ENCODE peak calls at places on chromosomes 3 and 15, in six cellular contexts. L, X, T, B, W and P are unnamed samples.

GRCh38 chr3:52085883-52086282 is 29.5 kb upstream of the DUSP7 start:
- DNase-seq in L (no peak), X (no peak), T (no peak), B (no peak), W (no peak), P (no peak)

GRCh38 chr15:33581032-33581431 is 270.3 kb downstream of the RYR3 start:
- DNase-seq in L (no peak), X (no peak), T (no peak), B (no peak), W (no peak), P (peak)

GRCh38 chr3:137460944-137461343 is 303.2 kb upstream of the SOX14 start:
- DNase-seq in L (no peak), X (peak), T (no peak), B (no peak), W (no peak), P (no peak)

GRCh38 chr15:74240002-74240568 is 4.0 kb downstream of the CCDC33 start:
- DNase-seq in L (no peak), X (peak), T (peak), B (no peak), W (peak), P (peak)

GRCh38 chr3:47850062-47850802 is 47.3 kb downstream of the DHX30 start:
- DNase-seq in L (no peak), X (no peak), T (no peak), B (peak), W (no peak), P (no peak)

GRCh38 chr3:99747915-99748314 is 69.7 kb upstream of the CMSS1 start:
- DNase-seq in L (no peak), X (no peak), T (no peak), B (no peak), W (no peak), P (peak)

GRCh38 chr15:99019558-99020540 is 12.3 kb upstream of the PGPEP1L start:
- DNase-seq in L (no peak), X (no peak), T (no peak), B (no peak), W (no peak), P (no peak)

GRCh38 chr3:36688815-36689214 is 75.5 kb downstream of the DCLK3 start:
- DNase-seq in L (no peak), X (no peak), T (no peak), B (no peak), W (no peak), P (no peak)

GRCh38 chr3:8733332-8734094 is at the start of gene CAV3:
- DNase-seq in L (peak), X (no peak), T (peak), B (no peak), W (no peak), P (no peak)
- H3K4me3 ChIP-seq in L (no peak), X (no peak), T (peak), B (no peak), W (no peak), P (no peak)

GRCh38 chr15:47407692-47408091 is 309.6 kb upstream of the SEMA6D start:
- DNase-seq in L (no peak), X (no peak), T (no peak), B (no peak), W (no peak), P (no peak)
- TF ChIP-seq CTCF in L (no peak), X (no peak), T (no peak), B (no peak), W (no peak), P (no peak)

GRCh38 chr15:75508741-75509532 is 57.4 kb upstream of the SIN3A start:
- DNase-seq in L (no peak), X (no peak), T (peak), B (peak), W (no peak), P (no peak)
- H3K4me3 ChIP-seq in L (no peak), X (no peak), T (no peak), B (no peak), W (no peak), P (no peak)

GRCh38 chr15:100207053-100207452 is 134.7 kb downstream of the ADAMTS17 start:
- DNase-seq in L (no peak), X (no peak), T (no peak), B (no peak), W (no peak), P (no peak)
- TF ChIP-seq CTCF in L (no peak), X (no peak), T (no peak), B (no peak), W (no peak), P (no peak)

GRCh38 chr3:188338081-188338480 is 184.1 kb downstream of the LPP start:
- DNase-seq in L (no peak), X (no peak), T (no peak), B (no peak), W (no peak), P (no peak)

GRCh38 chr3:188339410-188340295 is 185.7 kb downstream of the LPP start:
- DNase-seq in L (no peak), X (no peak), T (no peak), B (no peak), W (no peak), P (no peak)

GRCh38 chr3:188337232-188337631 is 183.3 kb downstream of the LPP start:
- DNase-seq in L (no peak), X (no peak), T (no peak), B (no peak), W (no peak), P (no peak)

GRCh38 chr3:188335656-188336055 is 181.7 kb downstream of the LPP start:
- DNase-seq in L (no peak), X (no peak), T (no peak), B (no peak), W (no peak), P (no peak)

DNA sequence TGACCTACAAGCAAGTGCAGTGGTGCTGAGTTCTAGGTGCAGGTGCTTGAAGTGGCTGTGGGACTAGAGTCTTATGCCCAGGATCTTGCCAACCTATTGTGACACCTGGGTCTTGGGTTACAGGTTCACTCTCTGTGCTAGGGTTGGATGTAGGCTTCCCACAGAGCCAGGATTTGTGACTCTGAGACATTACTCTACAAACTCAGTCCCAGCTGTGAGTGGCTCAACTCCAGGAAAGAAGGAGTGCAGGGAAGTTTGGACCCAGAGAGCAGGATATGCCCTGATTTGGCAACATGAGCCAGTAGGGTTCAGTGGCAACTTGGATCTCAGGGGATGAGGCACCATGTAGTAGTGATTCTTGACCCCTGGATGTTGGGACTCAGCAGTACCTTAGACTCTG is 182.2 kb downstream of the LPP start:
- DNase-seq in L (no peak), X (no peak), T (no peak), B (no peak), W (no peak), P (no peak)
- H3K4me3 ChIP-seq in L (no peak), X (no peak), T (no peak), B (no peak), W (no peak), P (no peak)

DNA sequence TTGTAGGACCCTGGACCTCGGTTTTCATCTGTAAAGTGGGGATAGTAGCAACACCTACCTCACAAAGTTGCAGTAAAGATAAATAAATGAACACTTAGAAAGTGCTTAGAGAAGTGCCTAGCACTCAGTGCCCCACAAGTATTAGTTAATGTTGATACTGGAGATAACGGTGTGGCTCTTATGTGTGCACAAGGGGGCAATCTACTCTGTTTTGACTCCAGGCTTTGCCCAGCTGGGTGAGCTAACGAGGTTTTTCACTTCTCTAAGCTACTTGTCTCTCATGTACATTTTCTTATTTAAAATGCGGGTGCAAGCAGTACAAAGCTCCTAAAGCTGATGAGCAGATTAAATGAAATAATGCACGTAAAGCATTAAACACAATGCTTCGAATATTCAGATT is 193.5 kb upstream of the ICE2 start:
- DNase-seq in L (no peak), X (no peak), T (no peak), B (no peak), W (no peak), P (no peak)
- TF ChIP-seq CTCF in L (no peak), X (no peak), T (no peak), B (peak), W (no peak), P (no peak)

DNA sequence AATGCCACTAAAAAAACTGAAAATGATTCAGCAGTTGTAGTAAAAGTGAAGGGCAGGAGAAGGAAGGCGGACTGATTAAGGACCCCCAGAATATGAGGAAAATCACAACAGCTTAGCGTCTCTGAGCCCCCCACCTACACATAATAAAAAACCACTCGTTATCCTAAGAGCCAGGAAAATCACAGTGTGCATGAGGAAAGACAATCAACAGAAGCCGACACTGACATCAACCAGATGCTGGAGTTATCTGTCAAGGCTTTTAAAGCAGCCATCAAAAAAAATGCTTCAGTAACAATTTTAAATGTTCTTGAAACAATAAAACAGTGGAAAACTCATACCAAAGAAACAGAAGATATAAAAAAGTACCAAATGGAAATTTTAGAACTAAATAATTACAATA is 9.7 kb upstream of the CXCR6 start:
- DNase-seq in L (no peak), X (no peak), T (no peak), B (no peak), W (no peak), P (no peak)
- H3K4me3 ChIP-seq in L (no peak), X (no peak), T (no peak), B (no peak), W (no peak), P (no peak)

DNA sequence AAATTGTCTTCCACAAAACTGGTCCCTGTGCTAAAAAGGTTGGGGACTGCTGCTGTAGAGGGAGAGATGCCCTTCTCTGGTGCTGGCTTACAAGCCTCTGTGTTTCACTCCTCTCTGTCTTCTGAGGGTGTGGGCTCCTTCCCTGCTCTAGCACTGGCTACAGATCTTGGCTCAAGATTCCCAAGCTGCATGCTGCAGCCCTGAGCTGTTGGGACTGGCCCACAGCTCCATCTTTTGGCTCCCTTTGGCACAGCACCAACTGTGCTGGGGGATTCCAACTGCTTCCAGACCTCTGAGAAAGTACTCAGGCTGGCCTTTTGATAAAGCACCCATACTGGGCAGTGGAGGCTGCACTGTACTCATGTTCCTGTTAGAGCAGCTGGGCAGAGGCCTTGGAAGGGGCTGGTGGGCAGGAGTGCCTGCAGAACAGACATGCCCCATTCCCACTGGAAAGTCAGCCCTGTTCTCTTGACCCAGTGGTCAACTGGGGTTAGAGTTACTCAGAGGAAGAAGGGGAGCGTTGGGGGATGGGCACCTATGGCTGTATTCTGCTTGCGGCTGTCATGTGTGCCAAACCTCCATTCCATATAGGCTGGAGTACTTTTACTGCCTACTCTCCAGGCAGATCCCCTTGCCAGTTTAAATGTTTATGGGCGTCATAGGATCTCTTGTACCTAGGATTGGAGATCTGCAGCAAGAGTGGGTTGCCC is 55.7 kb downstream of the GALK2 start:
- DNase-seq in L (no peak), X (no peak), T (no peak), B (no peak), W (no peak), P (no peak)
- TF ChIP-seq CTCF in L (no peak), X (no peak), T (no peak), B (peak), W (no peak), P (peak)

DNA sequence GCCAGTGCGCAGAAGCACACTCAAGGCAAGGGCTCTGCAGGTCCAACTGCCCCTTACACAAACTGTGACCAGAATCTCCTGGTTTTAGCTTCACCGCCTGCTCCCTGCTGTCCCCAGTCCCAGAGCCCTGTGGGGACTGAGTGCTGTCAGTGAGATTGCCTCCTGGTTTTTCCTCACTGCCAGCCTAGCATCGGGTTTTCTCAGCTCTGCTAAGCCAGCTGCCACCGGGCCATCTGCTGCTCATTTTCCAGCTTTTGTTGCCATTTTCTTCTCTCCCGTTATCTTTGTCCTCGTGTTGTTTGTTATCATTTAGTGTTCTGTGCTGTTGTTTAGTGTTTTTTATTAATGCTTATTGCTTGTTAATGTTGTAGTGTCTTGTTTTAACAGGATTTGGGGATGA is 79.5 kb upstream of the BLM start:
- DNase-seq in L (no peak), X (no peak), T (no peak), B (no peak), W (no peak), P (no peak)
- H3K4me3 ChIP-seq in L (no peak), X (no peak), T (no peak), B (no peak), W (no peak), P (no peak)